ENCODE peak calls at places on chromosome 1, in eight cellular contexts. S is HepG2, H is upper lobe of left lung, A is Panc1, B is K562, D is HCT116, Z is GM23338, G is GM12878. V is an unnamed sample.

GRCh38 chr1:41925712-41926111 is 7.0 kb upstream of the HIVEP3 start:
- ATAC-seq in S (no peak), H (no peak), A (peak), B (peak), D (peak), Z (peak), G (peak), V (no peak)

GRCh38 chr1:147719029-147719703 is 41.2 kb downstream of the GJA5 start:
- ATAC-seq in S (no peak), H (no peak), A (no peak), B (no peak), D (no peak), Z (no peak), G (no peak), V (no peak)

GRCh38 chr1:75124510-75124909 is 9.7 kb upstream of the LHX8 start:
- ATAC-seq in S (peak), H (peak), A (no peak), B (peak), D (no peak), Z (peak), G (no peak), V (no peak)

GRCh38 chr1:223228931-223229528 is 86.0 kb upstream of the TLR5 start:
- ATAC-seq in S (no peak), H (no peak), A (no peak), B (no peak), D (no peak), Z (no peak), G (no peak), V (no peak)

GRCh38 chr1:61081637-61082335 is 575 bp upstream of the NFIA start:
- ATAC-seq in S (peak), H (no peak), A (peak), B (peak), D (peak), Z (peak), G (no peak), V (peak)

GRCh38 chr1:89607156-89607555 is 25.8 kb upstream of the LRRC8C start:
- ATAC-seq in S (no peak), H (no peak), A (no peak), B (no peak), D (no peak), Z (no peak), G (no peak), V (no peak)

GRCh38 chr1:111990878-111991760 is 1.7 kb upstream of the KCND3 start:
- ATAC-seq in S (peak), H (peak), A (peak), B (peak), D (peak), Z (peak), G (no peak), V (peak)

GRCh38 chr1:151897861-151898468 is 11.3 kb downstream of the THEM4 start:
- ATAC-seq in S (no peak), H (no peak), A (peak), B (peak), D (no peak), Z (no peak), G (no peak), V (no peak)

GRCh38 chr1:150548632-150549495 is at the start of gene ADAMTSL4:
- ATAC-seq in S (peak), H (peak), A (peak), B (peak), D (peak), Z (peak), G (peak), V (peak)
- TF ChIP-seq CTCF in S (peak), H (peak), A (no peak), B (no peak), D (no peak), Z (no peak), G (no peak), V (peak)

DNA sequence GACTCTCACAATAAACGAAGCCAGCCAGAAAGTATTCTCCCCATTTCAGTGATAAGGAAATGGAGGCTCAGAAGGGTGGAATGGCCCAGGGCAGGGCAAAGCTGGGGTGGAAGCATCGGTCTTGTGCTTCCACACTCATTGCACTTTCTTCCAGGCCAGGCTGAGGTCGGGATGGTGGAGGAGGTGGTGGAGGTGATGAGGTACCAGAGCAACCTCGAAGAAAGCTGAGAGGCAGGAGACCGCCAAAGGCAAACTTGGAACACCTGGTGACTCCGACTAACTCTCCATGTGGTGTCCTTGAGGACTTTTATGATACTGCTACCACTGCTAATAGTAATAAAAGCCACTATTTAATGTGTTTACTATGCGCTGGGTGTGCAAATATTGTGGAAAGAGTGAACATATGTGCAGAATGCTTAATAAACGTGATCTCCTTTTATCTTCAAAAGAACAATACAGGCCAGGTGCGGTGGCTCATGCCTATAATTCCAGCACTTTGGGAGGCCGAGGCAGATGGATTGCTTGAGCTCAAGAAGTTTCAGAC is 16.9 kb upstream of the BTG2 start:
- ATAC-seq in S (no peak), H (no peak), A (no peak), B (no peak), D (no peak), Z (no peak), G (no peak), V (no peak)
- TF ChIP-seq POLR2AphosphoS5 in S (no peak), H (no peak), A (no peak), B (no peak), D (no peak), Z (no peak), G (peak), V (no peak)

DNA sequence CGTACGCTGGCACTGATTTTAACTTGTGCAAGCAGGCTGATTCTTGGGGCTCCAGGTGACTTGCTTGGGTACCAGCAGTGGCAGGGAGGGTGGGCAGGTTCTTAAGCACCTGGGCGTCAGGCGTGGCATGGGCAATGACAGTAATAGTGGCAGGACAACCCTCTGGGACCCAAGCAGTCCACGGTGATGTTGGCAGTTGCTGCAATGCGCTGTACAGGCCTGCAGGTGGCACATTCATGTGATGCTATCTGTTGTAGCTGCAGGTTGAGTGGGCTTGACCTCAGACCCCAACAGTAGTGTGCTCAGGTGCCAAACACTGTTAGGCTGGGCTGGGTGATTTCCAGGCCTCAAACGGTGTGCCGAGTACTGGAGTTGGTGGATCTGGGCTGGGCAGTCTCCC is 10.2 kb upstream of the OR10J4 start:
- ATAC-seq in S (no peak), H (peak), A (no peak), B (no peak), D (peak), Z (peak), G (peak), V (no peak)
- TF ChIP-seq CTCF in S (no peak), H (peak), A (no peak), B (no peak), D (peak), Z (peak), G (peak), V (no peak)

DNA sequence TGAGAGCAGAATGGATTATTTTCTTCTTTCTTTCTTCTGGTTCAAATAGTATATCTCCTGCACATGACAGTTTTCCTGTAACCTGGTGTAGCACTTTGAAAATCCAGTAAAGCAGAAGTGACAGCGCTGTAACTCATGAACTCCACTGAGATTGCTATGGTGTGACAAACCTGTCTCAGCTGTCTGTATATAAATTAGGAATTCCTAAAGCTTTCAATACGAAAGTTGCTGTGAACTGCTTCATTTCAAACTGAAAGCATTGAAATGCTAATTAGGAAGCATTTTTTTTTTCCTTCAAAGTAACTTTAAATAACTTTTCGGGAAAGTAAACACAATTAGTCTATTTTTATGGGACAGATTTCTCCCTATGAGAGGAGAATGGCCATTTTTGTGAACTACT is 646.9 kb upstream of the ZP4 start:
- ATAC-seq in S (no peak), H (no peak), A (no peak), B (no peak), D (no peak), Z (no peak), G (no peak), V (no peak)
- TF ChIP-seq POLR2AphosphoS5 in S (no peak), H (no peak), A (no peak), B (no peak), D (no peak), Z (no peak), G (no peak), V (no peak)

DNA sequence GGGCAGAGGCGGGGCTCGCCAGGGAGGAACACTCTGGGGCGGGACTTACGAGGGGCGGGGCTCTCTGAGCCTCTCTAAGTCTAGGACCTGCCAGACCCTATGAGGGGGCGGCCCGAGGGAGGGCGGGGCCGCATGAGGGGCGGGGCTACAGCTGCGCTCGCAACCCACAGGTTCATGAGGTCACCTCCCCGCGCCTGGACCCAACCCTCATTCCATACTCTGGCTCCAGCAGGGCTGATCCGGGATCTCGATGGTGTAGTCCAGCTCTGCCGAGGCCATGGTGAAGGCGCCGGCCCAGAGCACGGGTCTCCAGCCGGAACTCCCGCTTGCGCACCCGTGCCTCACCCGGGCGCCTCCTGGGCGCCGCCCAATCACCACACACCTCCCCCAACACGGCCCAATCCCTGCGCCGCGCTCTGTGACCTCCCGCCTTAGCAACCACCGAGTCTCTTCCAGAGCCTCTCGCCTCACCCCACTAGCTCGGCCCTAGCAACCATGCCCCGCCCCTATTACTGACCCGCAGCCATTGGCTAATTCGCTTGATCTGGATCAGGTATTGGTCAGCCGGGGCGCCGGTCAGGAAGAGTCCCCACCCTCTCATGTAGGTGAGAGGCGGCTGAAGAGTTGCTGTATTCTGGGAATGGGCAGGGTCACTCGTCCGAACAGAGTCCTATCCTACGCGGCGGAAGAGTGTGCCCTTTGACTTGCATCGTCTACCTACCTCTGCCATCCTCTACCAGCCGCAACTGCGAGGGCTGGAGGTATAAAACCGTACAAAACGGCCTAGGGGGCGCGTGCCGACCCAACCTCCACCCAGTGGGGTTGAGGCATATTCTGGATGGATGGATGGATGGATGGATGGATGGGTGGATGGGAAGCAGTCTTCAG is at the start of the genes ARMH1 and TMEM53:
- ATAC-seq in S (peak), H (peak), A (peak), B (peak), D (peak), Z (peak), G (peak), V (peak)
- TF ChIP-seq CTCF in S (peak), H (no peak), A (no peak), B (no peak), D (no peak), Z (no peak), G (peak), V (no peak)

GRCh38 chr1:230863449-230863848 is 4.9 kb downstream of the C1orf198 start:
- ATAC-seq in S (no peak), H (peak), A (no peak), B (no peak), D (peak), Z (peak), G (no peak), V (no peak)
- TF ChIP-seq POLR2AphosphoS5 in S (no peak), H (peak), A (no peak), B (no peak), D (no peak), Z (no peak), G (no peak), V (no peak)

GRCh38 chr1:27374687-27375086 is at the start of gene FCN3:
- ATAC-seq in S (no peak), H (no peak), A (no peak), B (no peak), D (no peak), Z (no peak), G (no peak), V (no peak)

GRCh38 chr1:27372022-27372807 is 2.4 kb downstream of the FCN3 start:
- ATAC-seq in S (peak), H (no peak), A (no peak), B (peak), D (no peak), Z (no peak), G (no peak), V (no peak)

GRCh38 chr1:27377760-27378495 is 3.3 kb upstream of the FCN3 start:
- ATAC-seq in S (no peak), H (no peak), A (no peak), B (peak), D (no peak), Z (no peak), G (no peak), V (no peak)

GRCh38 chr1:27368872-27369703 is 2.3 kb upstream of the MAP3K6 start:
- ATAC-seq in S (no peak), H (no peak), A (no peak), B (no peak), D (no peak), Z (no peak), G (peak), V (no peak)

DNA sequence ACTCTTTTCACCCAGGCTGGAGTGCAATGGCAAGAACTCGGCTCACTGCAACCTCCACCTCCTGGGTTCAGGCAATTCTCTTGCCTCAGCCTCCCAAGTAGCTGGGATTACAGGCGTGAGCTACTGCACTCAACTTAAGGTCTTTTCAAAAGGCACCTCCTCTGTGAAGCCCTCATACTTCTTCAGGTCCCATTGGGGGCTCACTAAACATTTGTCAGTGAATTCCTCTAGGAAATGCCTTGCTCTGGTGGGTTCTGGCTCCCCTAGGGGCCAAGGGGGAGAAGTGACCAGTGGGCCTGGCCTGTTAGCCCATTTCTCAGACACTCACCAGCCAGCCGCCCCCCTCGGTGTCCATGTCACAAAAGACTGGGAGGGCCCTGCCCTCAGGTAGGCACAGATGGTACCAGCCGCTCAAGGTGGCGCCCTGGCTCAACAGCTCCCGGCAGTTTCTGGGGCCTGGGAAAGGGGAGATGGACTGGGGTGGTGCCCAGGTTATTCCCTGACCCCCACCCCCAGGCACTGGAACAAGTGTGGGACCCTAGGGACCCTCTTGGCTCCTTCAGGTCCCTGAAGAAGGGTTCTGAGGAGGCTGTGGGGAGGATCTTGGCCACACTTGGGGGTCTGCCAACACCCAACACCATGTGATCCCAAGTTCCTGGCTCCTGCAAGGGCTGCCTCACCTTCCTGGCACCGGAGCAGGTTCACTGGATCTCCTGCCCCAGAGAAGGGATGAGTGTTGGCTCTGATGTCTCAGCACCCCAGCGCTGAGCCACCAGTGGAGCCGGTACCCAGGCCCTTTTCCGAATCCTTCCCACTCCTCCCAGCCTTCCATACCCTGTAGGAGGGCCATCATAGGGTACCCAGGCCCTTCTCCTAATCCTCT is 1.6 kb downstream of the FCN3 start:
- ATAC-seq in S (peak), H (no peak), A (peak), B (peak), D (peak), Z (peak), G (peak), V (no peak)
- TF ChIP-seq CTCF in S (no peak), H (peak), A (no peak), B (peak), D (peak), Z (peak), G (peak), V (no peak)

GRCh38 chr1:202018226-202018475 is 7.8 kb downstream of the ELF3 start:
- ATAC-seq in S (peak), H (peak), A (peak), B (no peak), D (peak), Z (peak), G (no peak), V (no peak)

GRCh38 chr1:202016717-202017384 is 6.5 kb downstream of the ELF3 start:
- ATAC-seq in S (no peak), H (no peak), A (no peak), B (no peak), D (no peak), Z (no peak), G (no peak), V (no peak)

GRCh38 chr1:202016022-202016624 is 5.7 kb downstream of the ELF3 start:
- ATAC-seq in S (no peak), H (no peak), A (no peak), B (no peak), D (no peak), Z (no peak), G (no peak), V (no peak)

GRCh38 chr1:202018476-202019234 is 8.3 kb downstream of the ELF3 start:
- ATAC-seq in S (peak), H (peak), A (peak), B (peak), D (peak), Z (peak), G (peak), V (no peak)

DNA sequence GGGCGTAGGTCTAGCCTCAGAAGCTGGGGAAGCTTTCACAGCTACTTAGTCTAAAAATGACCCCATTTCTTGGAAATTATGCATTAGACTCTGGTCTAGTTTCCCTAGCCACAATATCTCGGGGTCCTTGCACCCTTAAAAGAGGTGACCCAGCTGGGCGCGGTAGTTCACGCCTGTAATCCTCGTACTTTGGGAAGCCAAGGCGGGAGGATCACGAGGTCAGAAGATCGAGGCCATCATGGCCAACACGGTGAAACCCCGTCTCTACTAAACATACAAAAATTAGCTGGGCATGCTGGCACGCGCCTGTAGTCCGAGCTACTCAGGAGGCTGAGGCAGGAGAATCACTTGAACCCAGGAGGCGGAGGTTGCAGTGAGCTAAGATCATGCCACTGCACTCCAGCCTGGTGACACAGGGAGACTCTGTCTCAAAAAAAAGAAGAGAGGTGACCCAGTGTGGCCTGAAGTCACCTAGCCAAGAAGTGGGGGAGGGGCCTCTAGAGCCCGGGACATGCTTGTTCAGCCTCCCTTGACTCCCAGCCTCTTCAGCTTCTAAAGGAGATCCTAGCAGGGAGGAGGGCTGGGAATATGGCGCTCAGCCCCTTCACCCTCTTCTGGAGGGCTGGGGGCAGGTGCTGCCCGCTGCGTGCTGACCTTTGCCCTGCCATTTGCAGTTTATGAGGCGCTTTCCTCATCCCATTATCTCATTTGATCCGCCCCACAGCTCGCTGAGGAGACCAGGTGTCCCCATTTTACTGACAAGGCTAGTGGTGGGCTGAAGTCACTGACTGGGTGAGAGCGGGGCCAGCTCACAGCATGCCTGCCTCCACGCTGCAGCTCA is 7.2 kb downstream of the ELF3 start:
- ATAC-seq in S (peak), H (peak), A (peak), B (peak), D (peak), Z (peak), G (peak), V (no peak)
- TF ChIP-seq POLR2AphosphoS5 in S (no peak), H (peak), A (peak), B (no peak), D (peak), Z (no peak), G (no peak), V (no peak)

V was measured in gastroesophageal sphincter.